ENCODE peak calls at places on chromosome 19, in seven cellular contexts. U is fibroblast of pulmonary artery, L is Calu3, Y is dorsolateral prefrontal cortex, N is nephron progenitor cell, W is AG04449, M is heart left ventricle. C is an unnamed sample.

GRCh38 chr19:29098863-29099481 is 114.0 kb downstream of the UQCRFS1 start:
- DNase-seq in U (peak; percentile 64), L (peak; percentile 65), Y (peak; percentile 45), N (no peak), W (peak; percentile 26), M (peak; percentile 40), C (peak; percentile 83)

GRCh38 chr19:4361152-4362037 is 18.0 kb downstream of the MPND start:
- DNase-seq in U (no peak), L (no peak), Y (no peak), N (no peak), W (no peak), M (no peak), C (no peak)

GRCh38 chr19:51651216-51651846 is 4.7 kb upstream of the SIGLEC14 start:
- DNase-seq in U (no peak), L (no peak), Y (no peak), N (no peak), W (no peak), M (no peak), C (no peak)

GRCh38 chr19:2970201-2970838 is 7.0 kb upstream of the TLE6 start:
- DNase-seq in U (peak; percentile 88), L (no peak), Y (no peak), N (no peak), W (no peak), M (no peak), C (no peak)

GRCh38 chr19:33175886-33176669 is 18.1 kb upstream of the LRP3 start:
- DNase-seq in U (peak; percentile 43), L (peak; percentile 45), Y (peak; percentile 28), N (no peak), W (no peak), M (no peak), C (no peak)

GRCh38 chr19:47633516-47633915 is 24.6 kb downstream of the BICRA start:
- DNase-seq in U (no peak), L (peak; percentile 25), Y (no peak), N (no peak), W (no peak), M (no peak), C (no peak)

GRCh38 chr19:35963514-35963913 is 27.3 kb downstream of the LRFN3 start:
- DNase-seq in U (peak; percentile 74), L (peak; percentile 59), Y (no peak), N (peak; percentile 87), W (no peak), M (peak; percentile 43), C (no peak)

GRCh38 chr19:18846862-18847515 is 15.2 kb downstream of the UPF1 start:
- DNase-seq in U (peak; percentile 83), L (peak; percentile 65), Y (peak; percentile 83), N (peak; percentile 86), W (no peak), M (peak; percentile 80), C (peak; percentile 67)

GRCh38 chr19:43634516-43634876 is 5.2 kb downstream of the CADM4 start:
- DNase-seq in U (no peak), L (no peak), Y (peak; percentile 48), N (no peak), W (no peak), M (no peak), C (no peak)

GRCh38 chr19:15488489-15489226 is 9.4 kb upstream of the PGLYRP2 start:
- DNase-seq in U (peak; percentile 32), L (no peak), Y (no peak), N (no peak), W (no peak), M (no peak), C (no peak)

GRCh38 chr19:9075064-9075964 is 11.5 kb upstream of the OR1M1 start:
- DNase-seq in U (peak; percentile 98), L (peak; percentile 91), Y (peak; percentile 73), N (peak; percentile 20), W (peak; percentile 65), M (peak; percentile 53), C (peak; percentile 0)

GRCh38 chr19:19704836-19705235 is 28.1 kb downstream of the ZNF14 start:
- DNase-seq in U (no peak), L (no peak), Y (no peak), N (no peak), W (no peak), M (no peak), C (no peak)

GRCh38 chr19:58356236-58356970 is 3.1 kb upstream of the A1BG start:
- DNase-seq in U (peak; percentile 49), L (no peak), Y (no peak), N (no peak), W (no peak), M (no peak), C (no peak)

GRCh38 chr19:30327331-30327730 is 44.9 kb upstream of the ZNF536 start:
- DNase-seq in U (no peak), L (no peak), Y (no peak), N (no peak), W (no peak), M (no peak), C (no peak)

GRCh38 chr19:19858751-19859150 is 6.9 kb upstream of the ZNF253 start:
- DNase-seq in U (no peak), L (no peak), Y (no peak), N (no peak), W (no peak), M (no peak), C (no peak)

GRCh38 chr19:36421749-36422481 is 3.5 kb upstream of the ZFP82 start:
- DNase-seq in U (no peak), L (no peak), Y (peak; percentile 20), N (no peak), W (no peak), M (peak; percentile 19), C (no peak)

GRCh38 chr19:3585301-3586123 is at the start of gene GIPC3:
- DNase-seq in U (no peak), L (no peak), Y (no peak), N (peak; percentile 57), W (no peak), M (no peak), C (no peak)

GRCh38 chr19:39193785-39194184 is 3.0 kb upstream of the NCCRP1 start:
- DNase-seq in U (peak; percentile 17), L (no peak), Y (no peak), N (no peak), W (no peak), M (no peak), C (no peak)

GRCh38 chr19:39190768-39191167 is 6.0 kb upstream of the NCCRP1 start:
- DNase-seq in U (no peak), L (no peak), Y (no peak), N (no peak), W (no peak), M (no peak), C (no peak)

GRCh38 chr19:39194832-39195542 is 1.8 kb upstream of the NCCRP1 start:
- DNase-seq in U (no peak), L (peak; percentile 35), Y (no peak), N (no peak), W (no peak), M (no peak), C (no peak)

GRCh38 chr19:39195755-39196154 is 1.0 kb upstream of the NCCRP1 start:
- DNase-seq in U (no peak), L (peak; percentile 58), Y (no peak), N (no peak), W (no peak), M (no peak), C (no peak)

GRCh38 chr19:39192846-39193245 is 3.9 kb upstream of the NCCRP1 start:
- DNase-seq in U (no peak), L (no peak), Y (no peak), N (no peak), W (no peak), M (no peak), C (no peak)
- TF ChIP-seq CTCF in U (no peak), L (no peak), Y (no peak), N (no peak), W (no peak), M (no peak), C (no peak)

DNA sequence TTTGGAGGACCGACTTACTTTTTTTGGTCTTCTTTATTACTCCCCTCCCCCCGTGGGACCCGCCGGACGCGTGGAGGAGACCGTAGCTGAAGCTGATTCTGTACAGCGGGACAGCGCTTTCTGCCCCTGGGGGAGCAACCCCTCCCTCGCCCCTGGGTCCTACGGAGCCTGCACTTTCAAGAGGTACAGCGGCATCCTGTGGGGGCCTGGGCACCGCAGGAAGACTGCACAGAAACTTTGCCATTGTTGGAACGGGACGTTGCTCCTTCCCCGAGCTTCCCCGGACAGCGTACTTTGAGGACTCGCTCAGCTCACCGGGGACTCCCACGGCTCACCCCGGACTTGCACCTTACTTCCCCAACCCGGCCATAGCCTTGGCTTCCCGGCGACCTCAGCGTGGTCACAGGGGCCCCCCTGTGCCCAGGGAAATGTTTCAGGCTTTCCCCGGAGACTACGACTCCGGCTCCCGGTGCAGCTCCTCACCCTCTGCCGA is 409 bp downstream of the FOSB start:
- DNase-seq in U (no peak), L (peak; percentile 58), Y (no peak), N (peak; percentile 49), W (no peak), M (peak; percentile 35), C (no peak)
- TF ChIP-seq CTCF in U (no peak), L (no peak), Y (no peak), N (no peak), W (peak; percentile 12), M (no peak), C (no peak)

GRCh38 chr19:14094854-14095253 is 4.3 kb upstream of the SAMD1 start:
- DNase-seq in U (no peak), L (no peak), Y (no peak), N (no peak), W (no peak), M (no peak), C (no peak)

GRCh38 chr19:14097532-14098151 is 7.1 kb upstream of the SAMD1 start:
- DNase-seq in U (no peak), L (no peak), Y (no peak), N (no peak), W (no peak), M (no peak), C (no peak)

GRCh38 chr19:14091885-14092462 is 1.4 kb upstream of the SAMD1 start:
- DNase-seq in U (no peak), L (no peak), Y (no peak), N (no peak), W (no peak), M (no peak), C (no peak)

GRCh38 chr19:14093117-14093784 is 2.7 kb upstream of the SAMD1 start:
- DNase-seq in U (no peak), L (no peak), Y (no peak), N (no peak), W (no peak), M (no peak), C (no peak)

DNA sequence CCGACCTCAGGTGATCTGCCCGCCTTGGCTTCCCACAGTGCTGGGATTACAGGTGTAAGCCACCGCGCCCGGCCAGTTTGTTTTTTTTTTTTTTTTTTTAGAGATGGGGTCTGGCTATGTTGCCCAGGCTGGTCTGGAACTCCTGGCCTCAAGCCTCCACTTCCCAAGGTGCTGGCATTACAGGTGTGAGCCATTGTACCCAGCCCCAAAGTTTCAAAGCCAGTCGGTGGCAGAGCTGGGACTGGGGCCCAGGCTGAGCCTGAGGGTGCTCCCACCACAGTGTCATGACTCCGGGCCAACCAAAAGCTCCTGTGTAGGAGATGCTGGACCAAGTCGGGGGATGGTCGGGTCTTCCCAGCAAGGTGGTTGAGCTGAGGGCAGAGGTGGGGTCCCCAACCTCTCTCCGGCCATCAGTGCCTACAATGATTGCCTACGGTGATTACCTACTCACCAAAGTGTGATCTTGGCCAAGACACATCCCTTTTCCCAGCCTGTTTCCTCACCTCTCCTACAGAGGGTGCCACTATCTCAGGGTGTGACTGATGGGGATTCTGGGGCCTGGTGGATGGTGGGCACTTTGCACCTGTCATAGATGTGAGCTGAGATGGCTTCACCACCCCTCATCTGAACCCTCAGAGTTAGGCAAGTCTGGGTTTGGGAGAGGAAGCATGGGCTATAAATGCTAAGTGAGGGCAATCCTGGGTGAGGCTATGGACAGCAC is 5.9 kb upstream of the SAMD1 start:
- DNase-seq in U (no peak), L (no peak), Y (no peak), N (no peak), W (no peak), M (no peak), C (no peak)
- TF ChIP-seq CTCF in U (peak; percentile 8), L (no peak), Y (no peak), N (no peak), W (no peak), M (no peak), C (no peak)

GRCh38 chr19:628168-628567 is 5.2 kb downstream of the POLRMT start:
- DNase-seq in U (no peak), L (no peak), Y (no peak), N (peak; percentile 43), W (no peak), M (no peak), C (no peak)
- TF ChIP-seq CTCF in U (peak; percentile 20), L (no peak), Y (peak; percentile 44), N (no peak), W (peak; percentile 43), M (peak; percentile 8), C (peak; percentile 13)

C was measured in AG09319.